ENCODE peak calls at places on chromosomes 13 and 19, in four cellular contexts. One of them, this sample, is unnamed.

GRCh38 chr19:53467138-53467502 is 413 bp upstream of the ZNF813 start:
- DNase-seq in IMR-90: no peak
- DNase-seq in H9: no peak
- DNase-seq in H1: no peak
- DNase-seq in this sample: no peak

GRCh38 chr13:102626928-102627327 is 30.1 kb downstream of the TPP2 start:
- DNase-seq in IMR-90: no peak
- DNase-seq in H1: no peak
- DNase-seq in H9: no peak
- DNase-seq in this sample: no peak

GRCh38 chr19:29170554-29170953 is 42.4 kb downstream of the UQCRFS1 start:
- DNase-seq in H1: no peak
- DNase-seq in H9: no peak
- DNase-seq in IMR-90: no peak
- DNase-seq in this sample: no peak

GRCh38 chr19:41324921-41325639 is 15.1 kb downstream of the CCDC97 start:
- DNase-seq in H9: peak; percentile 94
- DNase-seq in H1: peak; percentile 65
- DNase-seq in IMR-90: peak; percentile 90
- DNase-seq in this sample: peak; percentile 99

GRCh38 chr19:13118424-13119193 is 545 bp downstream of the NACC1 start:
- DNase-seq in H1: peak; percentile 78
- DNase-seq in H9: peak; percentile 96
- DNase-seq in IMR-90: peak; percentile 31
- DNase-seq in this sample: peak; percentile 94

GRCh38 chr13:67557118-67557517 is 327.0 kb upstream of the PCDH9 start:
- DNase-seq in H9: no peak
- DNase-seq in IMR-90: no peak
- DNase-seq in H1: no peak
- DNase-seq in this sample: no peak

GRCh38 chr19:5891938-5892771 is 11.4 kb downstream of the NDUFA11 start:
- DNase-seq in H9: peak; percentile 61
- DNase-seq in H1: no peak
- DNase-seq in IMR-90: peak; percentile 35
- DNase-seq in this sample: peak; percentile 37

GRCh38 chr13:59304596-59304995 is 859.1 kb downstream of the DIAPH3 start:
- DNase-seq in IMR-90: no peak
- DNase-seq in H1: no peak
- DNase-seq in H9: no peak
- DNase-seq in this sample: no peak

GRCh38 chr13:30619731-30620130 is 2.0 kb downstream of the USPL1 start:
- DNase-seq in H1: no peak
- DNase-seq in IMR-90: no peak
- DNase-seq in H9: no peak
- DNase-seq in this sample: no peak

GRCh38 chr13:46614582-46614981 is 61.6 kb downstream of the LRCH1 start:
- DNase-seq in IMR-90: peak; percentile 93
- DNase-seq in H9: no peak
- DNase-seq in H1: no peak
- DNase-seq in this sample: no peak

GRCh38 chr19:1474011-1474764 is 4.8 kb downstream of the C19orf25 start:
- DNase-seq in IMR-90: peak; percentile 35
- DNase-seq in H1: no peak
- DNase-seq in H9: no peak
- DNase-seq in this sample: no peak

GRCh38 chr13:99063178-99063577 is 85.3 kb upstream of the DOCK9 start:
- DNase-seq in IMR-90: no peak
- DNase-seq in H1: no peak
- DNase-seq in H9: no peak
- DNase-seq in this sample: no peak

GRCh38 chr19:18304496-18305312 is 18.2 kb downstream of the LSM4 start:
- DNase-seq in H9: peak; percentile 65
- DNase-seq in H1: no peak
- DNase-seq in IMR-90: peak; percentile 83
- DNase-seq in this sample: peak; percentile 86

GRCh38 chr19:16896913-16897571 is 8.2 kb downstream of the F2RL3 start:
- DNase-seq in IMR-90: peak; percentile 91
- DNase-seq in H9: peak; percentile 98
- DNase-seq in H1: peak; percentile 90
- DNase-seq in this sample: peak; percentile 96

GRCh38 chr19:29662604-29663404 is 2.5 kb upstream of the PLEKHF1 start:
- DNase-seq in H9: no peak
- DNase-seq in H1: no peak
- DNase-seq in IMR-90: peak; percentile 94
- DNase-seq in this sample: peak; percentile 23

GRCh38 chr13:113927661-113928581 is 46.0 kb downstream of the C13orf46 start:
- DNase-seq in H1: no peak
- DNase-seq in H9: peak; percentile 22
- DNase-seq in IMR-90: peak; percentile 99
- DNase-seq in this sample: no peak

GRCh38 chr19:6947745-6948144 is 60.4 kb downstream of the ADGRE1 start:
- DNase-seq in H1: no peak
- DNase-seq in IMR-90: no peak
- DNase-seq in H9: no peak
- DNase-seq in this sample: no peak

GRCh38 chr13:96449920-96450319 is 360.0 kb downstream of the HS6ST3 start:
- DNase-seq in H1: no peak
- DNase-seq in IMR-90: no peak
- DNase-seq in H9: no peak
- DNase-seq in this sample: no peak

GRCh38 chr13:39931505-39931904 is 276.0 kb downstream of the COG6 start:
- DNase-seq in IMR-90: no peak
- DNase-seq in H9: no peak
- DNase-seq in H1: no peak
- DNase-seq in this sample: no peak

GRCh38 chr19:46000497-46001246 is 5.4 kb downstream of the CCDC61 start:
- DNase-seq in H9: peak; percentile 80
- DNase-seq in IMR-90: no peak
- DNase-seq in H1: no peak
- DNase-seq in this sample: peak; percentile 49

GRCh38 chr19:48752511-48753365 is at the start of gene FUT1:
- DNase-seq in H9: peak; percentile 97
- DNase-seq in IMR-90: no peak
- DNase-seq in H1: peak; percentile 61
- DNase-seq in this sample: peak; percentile 94

GRCh38 chr19:35843676-35844481 is 8.4 kb downstream of the NPHS1 start:
- DNase-seq in H1: no peak
- DNase-seq in IMR-90: no peak
- DNase-seq in H9: peak; percentile 96
- DNase-seq in this sample: peak; percentile 78

GRCh38 chr19:53131085-53131484 is 1.6 kb downstream of the ZNF415 start:
- DNase-seq in IMR-90: no peak
- DNase-seq in H9: no peak
- DNase-seq in H1: no peak
- DNase-seq in this sample: peak; percentile 57

GRCh38 chr13:42985312-42986175 is 6.5 kb downstream of the EPSTI1 start:
- DNase-seq in H1: no peak
- DNase-seq in IMR-90: no peak
- DNase-seq in H9: peak; percentile 32
- DNase-seq in this sample: no peak

GRCh38 chr13:96104516-96104915 is 14.6 kb downstream of the HS6ST3 start:
- DNase-seq in IMR-90: no peak
- DNase-seq in H9: no peak
- DNase-seq in H1: no peak
- DNase-seq in this sample: peak; percentile 54

GRCh38 chr13:59111711-59112110 is 1052.0 kb downstream of the DIAPH3 start:
- DNase-seq in H9: no peak
- DNase-seq in IMR-90: peak; percentile 86
- DNase-seq in H1: no peak
- DNase-seq in this sample: no peak

GRCh38 chr19:40392894-40393517 is 3.0 kb upstream of the HIPK4 start:
- DNase-seq in H9: no peak
- DNase-seq in IMR-90: no peak
- DNase-seq in H1: no peak
- DNase-seq in this sample: no peak

GRCh38 chr13:111919286-111919685 is 147.7 kb upstream of the SOX1 start:
- DNase-seq in H9: peak; percentile 20
- DNase-seq in H1: no peak
- DNase-seq in IMR-90: no peak
- DNase-seq in this sample: no peak

GRCh38 chr13:74570834-74571233 is 436.6 kb upstream of the KLF12 start:
- DNase-seq in H1: no peak
- DNase-seq in H9: no peak
- DNase-seq in IMR-90: peak; percentile 43
- DNase-seq in this sample: peak; percentile 81

GRCh38 chr13:74573654-74574053 is 439.4 kb upstream of the KLF12 start:
- DNase-seq in IMR-90: no peak
- DNase-seq in H9: peak; percentile 58
- DNase-seq in H1: no peak
- DNase-seq in this sample: peak; percentile 71

GRCh38 chr13:74570046-74570445 is 435.8 kb upstream of the KLF12 start:
- DNase-seq in H9: no peak
- DNase-seq in IMR-90: no peak
- DNase-seq in H1: no peak
- DNase-seq in this sample: no peak

GRCh38 chr13:74574964-74575728 is 440.9 kb upstream of the KLF12 start:
- DNase-seq in H1: no peak
- DNase-seq in H9: peak; percentile 31
- DNase-seq in IMR-90: no peak
- DNase-seq in this sample: peak; percentile 59

GRCh38 chr13:74571811-74572210 is 437.6 kb upstream of the KLF12 start:
- DNase-seq in H1: no peak
- DNase-seq in H9: no peak
- DNase-seq in IMR-90: no peak
- DNase-seq in this sample: peak; percentile 35
- H3K56ac ChIP-seq in H1: no peak overlapping the region
- H3K56ac ChIP-seq in H9: no peak overlapping the region
- H3K56ac ChIP-seq in IMR-90: no peak overlapping the region
- H3K56ac ChIP-seq in this sample: no peak overlapping the region

GRCh38 chr13:31706105-31706504 is 33.2 kb upstream of the RXFP2 start:
- DNase-seq in IMR-90: no peak
- DNase-seq in H9: no peak
- DNase-seq in H1: no peak
- DNase-seq in this sample: no peak

GRCh38 chr13:31699650-31700049 is 39.7 kb upstream of the RXFP2 start:
- DNase-seq in H9: peak; percentile 33
- DNase-seq in IMR-90: no peak
- DNase-seq in H1: no peak
- DNase-seq in this sample: peak; percentile 67

GRCh38 chr13:31703780-31704179 is 35.5 kb upstream of the RXFP2 start:
- DNase-seq in H9: no peak
- DNase-seq in IMR-90: no peak
- DNase-seq in H1: no peak
- DNase-seq in this sample: no peak
- H3K56ac ChIP-seq in H9: no peak overlapping the region
- H3K56ac ChIP-seq in IMR-90: no peak overlapping the region
- H3K56ac ChIP-seq in H1: no peak overlapping the region
- H3K56ac ChIP-seq in this sample: no peak overlapping the region

GRCh38 chr13:73171926-73172325 is 113.1 kb downstream of the KLF5 start:
- DNase-seq in IMR-90: peak; percentile 46
- DNase-seq in H9: peak; percentile 44
- DNase-seq in H1: no peak
- DNase-seq in this sample: peak; percentile 89
- H3K56ac ChIP-seq in IMR-90: no peak overlapping the region
- H3K56ac ChIP-seq in H9: no peak overlapping the region
- H3K56ac ChIP-seq in H1: no peak overlapping the region
- H3K56ac ChIP-seq in this sample: peak overlapping the region; percentile 27

GRCh38 chr19:38384209-38385027 is 3.4 kb downstream of the GGN start:
- DNase-seq in IMR-90: no peak
- DNase-seq in H9: peak; percentile 78
- DNase-seq in H1: no peak
- DNase-seq in this sample: peak; percentile 78

GRCh38 chr19:38385804-38386257 is 2.0 kb downstream of the GGN start:
- DNase-seq in H1: no peak
- DNase-seq in H9: peak; percentile 76
- DNase-seq in IMR-90: no peak
- DNase-seq in this sample: no peak

GRCh38 chr19:38385057-38385803 is 2.6 kb downstream of the GGN start:
- DNase-seq in IMR-90: no peak
- DNase-seq in H9: peak; percentile 51
- DNase-seq in H1: no peak
- DNase-seq in this sample: no peak

GRCh38 chr19:38383184-38383583 is 4.7 kb downstream of the GGN start:
- DNase-seq in H1: no peak
- DNase-seq in H9: no peak
- DNase-seq in IMR-90: no peak
- DNase-seq in this sample: no peak

DNA sequence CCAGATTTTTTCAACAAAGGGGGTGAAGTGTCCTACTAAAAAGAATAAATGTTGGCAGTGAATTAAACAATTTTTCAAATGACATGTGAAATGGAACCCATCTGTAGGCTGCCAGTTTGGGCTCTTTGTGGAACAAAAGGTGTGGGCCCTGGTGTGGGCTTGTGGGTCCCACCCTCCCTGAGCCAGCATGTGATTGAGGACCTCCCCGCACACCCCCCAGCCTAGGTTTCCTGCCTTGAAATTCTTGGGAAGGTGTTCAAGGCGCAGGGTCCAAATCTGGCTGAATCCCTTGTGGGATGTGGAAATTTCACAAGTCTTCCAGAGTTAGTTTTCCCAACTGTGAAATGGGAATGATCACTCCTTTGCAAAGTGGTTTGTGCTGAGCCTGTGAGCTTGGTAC is 4.1 kb downstream of the GGN start:
- DNase-seq in IMR-90: no peak
- DNase-seq in H1: no peak
- DNase-seq in H9: no peak
- DNase-seq in this sample: no peak
- H3K56ac ChIP-seq in IMR-90: no peak overlapping the region
- H3K56ac ChIP-seq in H1: no peak overlapping the region
- H3K56ac ChIP-seq in H9: no peak overlapping the region
- H3K56ac ChIP-seq in this sample: no peak overlapping the region

GRCh38 chr13:49791753-49792549 is 531 bp downstream of the KPNA3 start:
- DNase-seq in H1: no peak
- DNase-seq in H9: peak; percentile 49
- DNase-seq in IMR-90: peak; percentile 36
- DNase-seq in this sample: peak; percentile 66
- H3K56ac ChIP-seq in H1: no peak overlapping the region
- H3K56ac ChIP-seq in H9: no peak overlapping the region
- H3K56ac ChIP-seq in IMR-90: peak overlapping the region; percentile 78
- H3K56ac ChIP-seq in this sample: peak overlapping the region; percentile 96

GRCh38 chr19:4507150-4507452 is 11.2 kb downstream of the PLIN4 start:
- DNase-seq in H1: no peak
- DNase-seq in IMR-90: no peak
- DNase-seq in H9: no peak
- DNase-seq in this sample: no peak

GRCh38 chr19:4506449-4507149 is 11.7 kb downstream of the PLIN4 start:
- DNase-seq in H1: no peak
- DNase-seq in H9: no peak
- DNase-seq in IMR-90: peak; percentile 80
- DNase-seq in this sample: no peak

GRCh38 chr19:4504874-4505569 is 13.3 kb downstream of the PLIN4 start:
- DNase-seq in H9: no peak
- DNase-seq in H1: no peak
- DNase-seq in IMR-90: no peak
- DNase-seq in this sample: no peak

GRCh38 chr19:4504297-4504701 is 14.0 kb downstream of the PLIN4 start:
- DNase-seq in H1: no peak
- DNase-seq in H9: no peak
- DNase-seq in IMR-90: no peak
- DNase-seq in this sample: no peak

GRCh38 chr19:4505570-4506448 is 12.5 kb downstream of the PLIN4 start:
- DNase-seq in H9: no peak
- DNase-seq in H1: no peak
- DNase-seq in IMR-90: no peak
- DNase-seq in this sample: no peak
- H3K56ac ChIP-seq in H9: no peak overlapping the region
- H3K56ac ChIP-seq in H1: no peak overlapping the region
- H3K56ac ChIP-seq in IMR-90: no peak overlapping the region
- H3K56ac ChIP-seq in this sample: no peak overlapping the region

This sample was measured in mesendoderm.